ENCODE peak calls at places on chromosomes 5 and 9, in four cellular contexts. C is iris pigment epithelial cell, F is pancreas, M is 8988T. K is an unnamed sample.

GRCh38 chr5:58335518-58335917 is 124.4 kb downstream of the PLK2 start:
- DNase-seq in C (peak), M (no peak), F (no peak), K (no peak)

GRCh38 chr5:135063056-135063445 is 29.0 kb upstream of the PITX1 start:
- DNase-seq in M (no peak), F (no peak), C (no peak), K (no peak)

GRCh38 chr9:112795946-112796345 is 45.4 kb downstream of the SNX30 start:
- DNase-seq in F (no peak), C (no peak), M (no peak), K (no peak)

GRCh38 chr5:175475248-175475647 is 3.1 kb upstream of the SFXN1 start:
- DNase-seq in F (no peak), M (no peak), C (no peak), K (no peak)

GRCh38 chr5:142235050-142235797 is 89.6 kb downstream of the SPRY4 start:
- DNase-seq in F (no peak), M (no peak), C (no peak), K (no peak)

GRCh38 chr5:176590035-176590729 is 19.8 kb downstream of the GPRIN1 start:
- DNase-seq in C (no peak), M (no peak), F (no peak), K (no peak)

GRCh38 chr9:111118256-111118950 is 80.1 kb upstream of the LPAR1 start:
- DNase-seq in F (no peak), M (no peak), C (peak), K (no peak)

GRCh38 chr5:97266576-97266975 is 83.5 kb upstream of the RIOK2 start:
- DNase-seq in M (no peak), C (no peak), F (no peak), K (no peak)

GRCh38 chr5:33936381-33937016 is at the start of gene RXFP3:
- DNase-seq in M (no peak), C (peak), F (peak), K (no peak)

GRCh38 chr9:15187589-15187988 is 119.4 kb downstream of the TTC39B start:
- DNase-seq in M (no peak), F (no peak), C (no peak), K (no peak)

GRCh38 chr9:74770508-74771261 is 117.0 kb downstream of the TRPM6 start:
- DNase-seq in C (peak), M (peak), F (peak), K (peak)

K was measured in transverse colon.